ENCODE peak calls at places on chromosomes 6 and 20, in five cellular contexts. K is astrocyte, U is mammary epithelial cell, B is heart right ventricle, F is RWPE2. V is an unnamed sample.

GRCh38 chr6:34638834-34639736 is 57.5 kb downstream of the ILRUN start:
- DNase-seq in K (no peak), B (no peak), U (no peak), F (no peak), V (no peak)

GRCh38 chr6:167547751-167548150 is 222.9 kb downstream of the TTLL2 start:
- DNase-seq in B (no peak), U (no peak), F (no peak), K (peak), V (peak)

GRCh38 chr6:23728707-23729106 is 397.3 kb upstream of the NRSN1 start:
- DNase-seq in B (no peak), F (no peak), K (no peak), U (no peak), V (peak)

GRCh38 chr6:110044093-110044492 is 66.0 kb downstream of the GPR6 start:
- DNase-seq in K (no peak), U (peak), B (no peak), F (no peak), V (no peak)

GRCh38 chr6:155787168-155787567 is 331.5 kb upstream of the NOX3 start:
- DNase-seq in B (no peak), U (no peak), K (no peak), F (no peak), V (no peak)

GRCh38 chr6:73514746-73515110 is 6.1 kb downstream of the EEF1A1 start:
- DNase-seq in B (no peak), K (no peak), F (no peak), U (no peak), V (no peak)

GRCh38 chr6:9842004-9842720 is 572.7 kb downstream of the TFAP2A start:
- DNase-seq in B (no peak), K (no peak), U (no peak), F (no peak), V (no peak)

GRCh38 chr6:118574051-118574865 is 26.2 kb downstream of the PLN start:
- DNase-seq in B (no peak), K (peak), F (no peak), U (peak), V (peak)

GRCh38 chr6:75266716-75267291 is 17.8 kb downstream of the TMEM30A start:
- DNase-seq in U (peak), F (no peak), K (no peak), B (no peak), V (peak)

GRCh38 chr6:155418017-155418749 is 37.5 kb downstream of the NOX3 start:
- DNase-seq in B (peak), U (peak), F (no peak), K (peak), V (peak)

GRCh38 chr20:47318027-47318595 is 38.4 kb downstream of the ZMYND8 start:
- DNase-seq in F (no peak), B (peak), K (peak), U (peak), V (peak)

GRCh38 chr6:151154418-151154817 is 85.3 kb upstream of the AKAP12 start:
- DNase-seq in K (no peak), U (no peak), B (peak), F (no peak), V (peak)

GRCh38 chr6:158782432-158783166 is 36.6 kb downstream of the EZR start:
- DNase-seq in F (no peak), U (no peak), B (no peak), K (no peak), V (no peak)

GRCh38 chr6:38144365-38144764 is 324.8 kb downstream of the ZFAND3 start:
- DNase-seq in B (no peak), U (no peak), K (no peak), F (no peak), V (no peak)

GRCh38 chr20:31839782-31840487 is 5.5 kb downstream of the FOXS1 start:
- DNase-seq in B (no peak), F (no peak), K (no peak), U (no peak), V (no peak)

GRCh38 chr6:111462770-111463391 is 20.1 kb downstream of the REV3L start:
- DNase-seq in U (peak), B (no peak), F (no peak), K (peak), V (peak)

GRCh38 chr6:168828800-168829199 is 387.8 kb downstream of the SMOC2 start:
- DNase-seq in B (no peak), U (no peak), K (peak), F (no peak), V (peak)

GRCh38 chr6:11223296-11223695 is 9.2 kb downstream of the NEDD9 start:
- DNase-seq in B (no peak), U (peak), K (no peak), F (no peak), V (no peak)

GRCh38 chr6:113031591-113031990 is 684.5 kb downstream of the RFPL4B start:
- DNase-seq in F (no peak), K (no peak), U (no peak), B (no peak), V (no peak)
- H3K4me3 ChIP-seq in F (no peak), K (no peak), U (no peak), B (no peak), V (no peak)

GRCh38 chr20:7029005-7029404 is 261.5 kb downstream of the BMP2 start:
- DNase-seq in K (no peak), B (no peak), F (no peak), U (no peak), V (no peak)

GRCh38 chr20:7025635-7026034 is 258.1 kb downstream of the BMP2 start:
- DNase-seq in B (no peak), K (no peak), F (no peak), U (no peak), V (no peak)

GRCh38 chr20:7031222-7031621 is 263.7 kb downstream of the BMP2 start:
- DNase-seq in U (no peak), B (no peak), F (no peak), K (no peak), V (peak)
- TF ChIP-seq CTCF in U (peak), B (no peak), F (peak), K (no peak), V (peak)

DNA sequence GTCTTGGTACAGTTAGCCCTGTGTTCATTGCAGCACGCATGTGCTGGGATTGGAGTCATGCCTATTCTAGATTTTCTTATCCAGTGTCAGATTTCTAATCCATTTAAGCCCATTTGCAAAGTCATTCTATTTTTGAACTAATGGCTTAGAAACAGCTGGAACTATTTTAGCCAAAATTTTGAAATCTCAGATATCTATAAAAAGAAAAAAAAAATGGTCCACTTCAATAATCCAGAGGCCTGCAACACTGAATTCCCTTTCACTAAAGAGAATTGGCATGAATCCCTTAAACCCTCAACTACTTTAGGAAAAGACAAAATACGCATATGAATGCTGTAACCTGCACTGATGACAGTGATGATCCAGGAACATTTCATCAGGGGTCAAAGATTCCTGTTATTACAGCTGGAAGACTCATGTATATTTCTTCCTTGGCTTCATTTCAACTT is 1.5 kb downstream of the COL21A1 start:
- DNase-seq in K (no peak), B (no peak), U (no peak), F (no peak), V (peak)
- H3K4me3 ChIP-seq in K (no peak), B (no peak), U (no peak), F (no peak), V (no peak)

GRCh38 chr6:86937219-86938079 is at the start of gene HTR1E:
- DNase-seq in K (peak), F (no peak), U (peak), B (no peak), V (peak)
- TF ChIP-seq CTCF in K (peak), F (peak), U (peak), B (peak), V (peak)

GRCh38 chr20:15033269-15033668 is 695.9 kb upstream of the FLRT3 start:
- DNase-seq in F (no peak), K (no peak), B (no peak), U (no peak), V (no peak)
- H3K4me3 ChIP-seq in F (no peak), K (no peak), B (no peak), U (no peak), V (no peak)

DNA sequence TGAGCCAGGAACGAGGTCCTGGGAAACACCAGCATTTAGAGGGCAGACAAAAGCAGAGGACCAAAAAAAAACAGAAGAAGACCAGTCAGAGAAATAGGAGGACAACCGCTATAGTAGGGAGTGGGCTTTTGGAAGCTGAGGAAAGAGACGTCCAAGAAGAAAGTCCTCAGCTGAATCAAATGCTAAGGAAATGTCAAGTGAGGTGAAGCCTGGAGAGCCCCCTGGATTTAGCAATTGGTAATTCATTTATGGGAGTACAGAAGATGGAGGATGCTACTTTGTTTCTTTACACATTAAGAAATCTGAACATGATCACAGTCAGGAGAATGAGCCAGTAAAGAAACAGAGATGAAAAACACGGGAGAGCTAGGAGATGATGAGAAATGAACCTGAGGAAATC is 41.1 kb downstream of the LRP11 start:
- DNase-seq in U (no peak), K (no peak), F (no peak), B (no peak), V (peak)
- TF ChIP-seq CTCF in U (no peak), K (no peak), F (no peak), B (no peak), V (peak)

GRCh38 chr6:125751334-125751916 is 2.0 kb downstream of the HEY2 start:
- DNase-seq in K (no peak), U (no peak), B (no peak), F (no peak), V (no peak)
- H3K4me3 ChIP-seq in K (no peak), U (no peak), B (peak), F (no peak), V (no peak)

GRCh38 chr6:42093582-42094329 is 43.4 kb downstream of the TAF8 start:
- DNase-seq in B (no peak), U (no peak), F (no peak), K (no peak), V (no peak)
- TF ChIP-seq CTCF in B (no peak), U (no peak), F (no peak), K (no peak), V (no peak)

GRCh38 chr6:148339766-148340165 is 2.9 kb upstream of the SASH1 start:
- DNase-seq in B (no peak), K (no peak), U (no peak), F (no peak), V (no peak)

GRCh38 chr6:148343383-148343782 is 745 bp downstream of the SASH1 start:
- DNase-seq in U (no peak), K (no peak), B (no peak), F (no peak), V (no peak)

GRCh38 chr6:148343028-148343374 is 363 bp downstream of the SASH1 start:
- DNase-seq in K (no peak), F (no peak), U (no peak), B (peak), V (no peak)

GRCh38 chr6:148340586-148341297 is 1.9 kb upstream of the SASH1 start:
- DNase-seq in K (no peak), B (no peak), F (no peak), U (no peak), V (no peak)

DNA sequence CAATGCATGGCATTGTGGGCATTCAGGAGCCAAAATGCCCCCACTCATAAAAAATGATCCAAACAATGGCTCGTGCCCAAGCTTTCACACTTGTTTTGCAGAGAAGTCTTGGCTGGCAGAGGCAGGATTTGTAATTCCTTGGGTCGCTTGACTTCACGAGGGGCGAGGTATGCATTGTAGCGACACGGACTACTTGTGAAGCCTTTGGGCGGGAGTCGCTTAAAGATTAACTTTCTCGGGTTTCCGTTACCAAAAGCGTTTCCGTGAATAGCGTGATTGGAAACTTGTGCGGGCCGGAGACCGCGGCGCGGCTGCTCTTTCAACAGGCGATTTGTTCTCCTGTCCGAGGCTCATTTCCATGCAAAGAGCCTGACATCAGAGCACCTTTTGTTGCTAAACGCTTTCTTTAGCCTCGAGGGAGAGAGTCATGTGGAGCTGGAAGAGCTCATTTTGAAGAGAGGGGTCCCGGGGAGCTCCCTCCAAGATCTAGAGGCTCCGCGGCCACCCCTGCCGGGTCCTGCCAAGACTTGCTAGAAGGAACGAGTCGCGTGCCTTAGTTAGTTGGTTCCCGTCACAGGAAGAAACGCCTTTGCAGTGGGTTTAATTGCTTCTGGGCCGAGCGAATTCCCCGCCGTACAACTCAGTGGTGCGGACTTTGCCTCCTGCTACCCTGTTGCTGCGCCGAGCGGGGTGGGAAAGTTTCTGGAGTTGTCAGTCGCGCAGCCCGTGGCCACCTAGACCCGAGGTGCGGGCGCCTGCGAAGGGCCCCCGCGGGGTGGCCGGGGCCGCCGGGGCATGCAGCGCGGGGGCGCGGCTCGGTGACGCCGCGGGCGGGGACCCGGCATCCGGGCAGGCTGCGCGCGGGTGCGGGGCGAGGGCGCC is at the start of gene SASH1:
- DNase-seq in K (peak), F (peak), B (peak), U (peak), V (peak)
- H3K4me3 ChIP-seq in K (peak), F (peak), B (peak), U (peak), V (peak)

V was measured in choroid plexus epithelial cell.